ENCODE peak calls at places on chromosomes 1 and 21, in six cellular contexts. One of them, this sample, is unnamed.

GRCh38 chr1:200505257-200505656 is 95.4 kb upstream of the ZNF281 start:
- DNase-seq in IMR-90: no peak
- DNase-seq in mesenchymal stem cell: no peak
- DNase-seq in neuronal stem cell: no peak
- DNase-seq in mesendoderm: no peak
- DNase-seq in trophoblast cell: no peak
- DNase-seq in this sample: no peak

GRCh38 chr1:203631946-203632345 is 5.3 kb downstream of the ATP2B4 start:
- DNase-seq in mesenchymal stem cell: no peak
- DNase-seq in IMR-90: no peak
- DNase-seq in neuronal stem cell: no peak
- DNase-seq in mesendoderm: no peak
- DNase-seq in trophoblast cell: no peak
- DNase-seq in this sample: no peak

GRCh38 chr21:38937286-38937790 is 131.6 kb downstream of the ETS2 start:
- DNase-seq in trophoblast cell: peak; percentile 44
- DNase-seq in mesenchymal stem cell: peak; percentile 38
- DNase-seq in neuronal stem cell: no peak
- DNase-seq in IMR-90: no peak
- DNase-seq in mesendoderm: no peak
- DNase-seq in this sample: no peak

GRCh38 chr21:31772674-31773555 is 41.0 kb upstream of the SCAF4 start:
- DNase-seq in trophoblast cell: no peak
- DNase-seq in mesendoderm: no peak
- DNase-seq in IMR-90: no peak
- DNase-seq in neuronal stem cell: no peak
- DNase-seq in mesenchymal stem cell: no peak
- DNase-seq in this sample: no peak

GRCh38 chr1:217402301-217402700 is 228.6 kb downstream of the GPATCH2 start:
- DNase-seq in IMR-90: peak; percentile 12
- DNase-seq in mesendoderm: no peak
- DNase-seq in trophoblast cell: no peak
- DNase-seq in mesenchymal stem cell: peak; percentile 11
- DNase-seq in neuronal stem cell: no peak
- DNase-seq in this sample: no peak

GRCh38 chr1:219702551-219703215 is 89.8 kb upstream of the ZC3H11B start:
- DNase-seq in mesenchymal stem cell: peak; percentile 12
- DNase-seq in IMR-90: peak; percentile 50
- DNase-seq in trophoblast cell: peak; percentile 10
- DNase-seq in neuronal stem cell: no peak
- DNase-seq in mesendoderm: no peak
- DNase-seq in this sample: no peak

GRCh38 chr1:206012086-206012859 is 9.1 kb upstream of the RAB7B start:
- DNase-seq in mesenchymal stem cell: no peak
- DNase-seq in neuronal stem cell: no peak
- DNase-seq in IMR-90: no peak
- DNase-seq in mesendoderm: no peak
- DNase-seq in trophoblast cell: peak; percentile 34
- DNase-seq in this sample: no peak

GRCh38 chr1:77636864-77637263 is 45.6 kb downstream of the ZZZ3 start:
- DNase-seq in IMR-90: no peak
- DNase-seq in mesendoderm: peak; percentile 56
- DNase-seq in neuronal stem cell: no peak
- DNase-seq in trophoblast cell: no peak
- DNase-seq in mesenchymal stem cell: no peak
- DNase-seq in this sample: peak; percentile 7

GRCh38 chr1:170618418-170618817 is 45.5 kb upstream of the PRRX1 start:
- DNase-seq in mesenchymal stem cell: no peak
- DNase-seq in mesendoderm: no peak
- DNase-seq in IMR-90: no peak
- DNase-seq in trophoblast cell: no peak
- DNase-seq in neuronal stem cell: no peak
- DNase-seq in this sample: no peak

GRCh38 chr1:40058097-40058452 is 17.5 kb downstream of the CAP1 start:
- DNase-seq in neuronal stem cell: no peak
- DNase-seq in IMR-90: no peak
- DNase-seq in mesenchymal stem cell: no peak
- DNase-seq in trophoblast cell: no peak
- DNase-seq in mesendoderm: no peak
- DNase-seq in this sample: no peak

GRCh38 chr1:9903801-9904527 is 6.1 kb downstream of the CTNNBIP1 start:
- DNase-seq in trophoblast cell: no peak
- DNase-seq in mesendoderm: no peak
- DNase-seq in mesenchymal stem cell: no peak
- DNase-seq in IMR-90: no peak
- DNase-seq in neuronal stem cell: no peak
- DNase-seq in this sample: no peak

GRCh38 chr1:21829294-21829693 is 17.2 kb downstream of the LDLRAD2 start:
- DNase-seq in IMR-90: no peak
- DNase-seq in mesenchymal stem cell: no peak
- DNase-seq in trophoblast cell: no peak
- DNase-seq in neuronal stem cell: no peak
- DNase-seq in mesendoderm: no peak
- DNase-seq in this sample: no peak

GRCh38 chr1:86811128-86811527 is 102.8 kb downstream of the SELENOF start:
- DNase-seq in mesendoderm: no peak
- DNase-seq in neuronal stem cell: no peak
- DNase-seq in IMR-90: no peak
- DNase-seq in trophoblast cell: no peak
- DNase-seq in mesenchymal stem cell: no peak
- DNase-seq in this sample: no peak

GRCh38 chr1:46053734-46054133 is 78.7 kb downstream of the PIK3R3 start:
- DNase-seq in mesenchymal stem cell: peak; percentile 19
- DNase-seq in mesendoderm: no peak
- DNase-seq in trophoblast cell: no peak
- DNase-seq in neuronal stem cell: no peak
- DNase-seq in IMR-90: peak; percentile 23
- DNase-seq in this sample: no peak

GRCh38 chr1:76021816-76022215 is 52.7 kb upstream of the ST6GALNAC3 start:
- DNase-seq in neuronal stem cell: no peak
- DNase-seq in mesenchymal stem cell: peak; percentile 60
- DNase-seq in trophoblast cell: peak; percentile 9
- DNase-seq in mesendoderm: no peak
- DNase-seq in IMR-90: no peak
- DNase-seq in this sample: no peak

GRCh38 chr1:3348196-3348865 is 106.1 kb upstream of the ARHGEF16 start:
- DNase-seq in neuronal stem cell: no peak
- DNase-seq in trophoblast cell: no peak
- DNase-seq in IMR-90: no peak
- DNase-seq in mesenchymal stem cell: no peak
- DNase-seq in mesendoderm: no peak
- DNase-seq in this sample: no peak

GRCh38 chr1:12090326-12090725 is 27.2 kb downstream of the TNFRSF8 start:
- DNase-seq in neuronal stem cell: no peak
- DNase-seq in IMR-90: no peak
- DNase-seq in trophoblast cell: no peak
- DNase-seq in mesendoderm: no peak
- DNase-seq in mesenchymal stem cell: no peak
- DNase-seq in this sample: no peak

GRCh38 chr1:164599272-164599671 is 40.3 kb downstream of the PBX1 start:
- DNase-seq in mesendoderm: no peak
- DNase-seq in mesenchymal stem cell: no peak
- DNase-seq in trophoblast cell: no peak
- DNase-seq in IMR-90: no peak
- DNase-seq in neuronal stem cell: no peak
- DNase-seq in this sample: no peak

GRCh38 chr1:164601399-164602141 is 42.6 kb downstream of the PBX1 start:
- DNase-seq in IMR-90: no peak
- DNase-seq in mesenchymal stem cell: no peak
- DNase-seq in neuronal stem cell: no peak
- DNase-seq in trophoblast cell: no peak
- DNase-seq in mesendoderm: peak; percentile 36
- DNase-seq in this sample: no peak

GRCh38 chr1:164602480-164603093 is 43.6 kb downstream of the PBX1 start:
- DNase-seq in mesenchymal stem cell: peak; percentile 60
- DNase-seq in trophoblast cell: no peak
- DNase-seq in neuronal stem cell: no peak
- DNase-seq in IMR-90: peak; percentile 52
- DNase-seq in mesendoderm: peak; percentile 92
- DNase-seq in this sample: peak; percentile 49

GRCh38 chr1:164604541-164604940 is 45.6 kb downstream of the PBX1 start:
- DNase-seq in mesenchymal stem cell: no peak
- DNase-seq in neuronal stem cell: no peak
- DNase-seq in IMR-90: peak; percentile 65
- DNase-seq in trophoblast cell: no peak
- DNase-seq in mesendoderm: no peak
- DNase-seq in this sample: no peak

GRCh38 chr1:164602142-164602429 is 43.1 kb downstream of the PBX1 start:
- DNase-seq in mesenchymal stem cell: no peak
- DNase-seq in trophoblast cell: peak; percentile 62
- DNase-seq in neuronal stem cell: no peak
- DNase-seq in mesendoderm: peak; percentile 97
- DNase-seq in IMR-90: no peak
- DNase-seq in this sample: no peak
- H3K4me3 ChIP-seq in mesenchymal stem cell: peak overlapping the region; percentile 58
- H3K4me3 ChIP-seq in trophoblast cell: no peak overlapping the region
- H3K4me3 ChIP-seq in neuronal stem cell: no peak overlapping the region
- H3K4me3 ChIP-seq in mesendoderm: no peak overlapping the region
- H3K4me3 ChIP-seq in IMR-90: no peak overlapping the region
- H3K4me3 ChIP-seq in this sample: peak overlapping the region; percentile 20

GRCh38 chr1:1145547-1145914 is 28.1 kb upstream of the TTLL10 start:
- DNase-seq in IMR-90: no peak
- DNase-seq in mesenchymal stem cell: no peak
- DNase-seq in neuronal stem cell: no peak
- DNase-seq in trophoblast cell: no peak
- DNase-seq in mesendoderm: no peak
- DNase-seq in this sample: no peak

GRCh38 chr1:1143636-1144035 is 27.7 kb upstream of the C1orf159 start:
- DNase-seq in neuronal stem cell: no peak
- DNase-seq in mesenchymal stem cell: no peak
- DNase-seq in mesendoderm: no peak
- DNase-seq in IMR-90: no peak
- DNase-seq in trophoblast cell: no peak
- DNase-seq in this sample: no peak

GRCh38 chr1:1146026-1146425 is 27.7 kb upstream of the TTLL10 start:
- DNase-seq in IMR-90: no peak
- DNase-seq in trophoblast cell: no peak
- DNase-seq in mesenchymal stem cell: no peak
- DNase-seq in neuronal stem cell: no peak
- DNase-seq in mesendoderm: no peak
- DNase-seq in this sample: no peak

GRCh38 chr1:1144122-1144842 is 28.4 kb upstream of the C1orf159 start:
- DNase-seq in IMR-90: no peak
- DNase-seq in neuronal stem cell: no peak
- DNase-seq in mesendoderm: no peak
- DNase-seq in trophoblast cell: no peak
- DNase-seq in mesenchymal stem cell: no peak
- DNase-seq in this sample: no peak

DNA sequence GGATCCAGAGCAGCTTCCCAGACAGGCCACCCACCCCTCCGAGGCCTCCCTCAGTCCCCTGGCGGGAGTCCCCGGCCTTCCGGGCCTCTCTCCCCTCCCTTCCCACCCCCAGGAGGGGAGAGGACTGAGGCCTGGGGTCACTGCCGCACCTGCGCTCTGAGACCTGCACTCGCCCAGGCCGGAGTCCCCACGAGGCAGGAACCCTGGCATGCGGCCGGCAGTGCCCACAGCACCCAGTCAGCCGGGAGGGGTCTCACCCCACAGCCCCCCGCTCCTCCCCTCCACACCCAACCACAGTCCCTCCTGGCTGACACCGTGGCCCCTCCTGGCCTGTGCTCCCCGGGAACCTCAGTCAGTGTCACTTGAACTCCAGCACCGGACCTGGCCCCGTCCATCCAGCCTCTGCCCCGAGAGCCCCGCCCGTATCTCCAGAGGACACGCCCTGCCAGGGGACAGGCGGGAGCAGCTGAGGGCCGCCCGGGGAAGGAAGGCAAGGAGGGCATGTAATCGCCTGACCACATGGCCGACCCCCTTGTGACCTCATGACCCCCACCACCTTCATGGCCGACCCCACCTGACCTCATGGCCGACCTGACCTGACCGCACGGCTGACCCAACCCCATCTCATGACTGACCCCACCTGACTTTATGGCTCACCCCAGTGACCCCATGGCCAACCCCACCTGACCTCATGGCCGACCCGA is 28.7 kb upstream of the TTLL10 start:
- DNase-seq in neuronal stem cell: no peak
- DNase-seq in mesendoderm: no peak
- DNase-seq in IMR-90: no peak
- DNase-seq in mesenchymal stem cell: no peak
- DNase-seq in trophoblast cell: no peak
- DNase-seq in this sample: no peak
- H3K18ac ChIP-seq in neuronal stem cell: peak overlapping the region; percentile 90
- H3K18ac ChIP-seq in mesendoderm: no peak overlapping the region
- H3K18ac ChIP-seq in IMR-90: no peak overlapping the region
- H3K18ac ChIP-seq in mesenchymal stem cell: no peak overlapping the region
- H3K18ac ChIP-seq in trophoblast cell: no peak overlapping the region
- H3K18ac ChIP-seq in this sample: peak overlapping the region; percentile 71

GRCh38 chr1:59298710-59299346 is 1.9 kb downstream of the FGGY start:
- DNase-seq in IMR-90: peak; percentile 62
- DNase-seq in mesendoderm: peak; percentile 56
- DNase-seq in mesenchymal stem cell: no peak
- DNase-seq in trophoblast cell: no peak
- DNase-seq in neuronal stem cell: no peak
- DNase-seq in this sample: no peak
- H3K4me3 ChIP-seq in IMR-90: no peak overlapping the region
- H3K4me3 ChIP-seq in mesendoderm: no peak overlapping the region
- H3K4me3 ChIP-seq in mesenchymal stem cell: no peak overlapping the region
- H3K4me3 ChIP-seq in trophoblast cell: no peak overlapping the region
- H3K4me3 ChIP-seq in neuronal stem cell: no peak overlapping the region
- H3K4me3 ChIP-seq in this sample: no peak overlapping the region

DNA sequence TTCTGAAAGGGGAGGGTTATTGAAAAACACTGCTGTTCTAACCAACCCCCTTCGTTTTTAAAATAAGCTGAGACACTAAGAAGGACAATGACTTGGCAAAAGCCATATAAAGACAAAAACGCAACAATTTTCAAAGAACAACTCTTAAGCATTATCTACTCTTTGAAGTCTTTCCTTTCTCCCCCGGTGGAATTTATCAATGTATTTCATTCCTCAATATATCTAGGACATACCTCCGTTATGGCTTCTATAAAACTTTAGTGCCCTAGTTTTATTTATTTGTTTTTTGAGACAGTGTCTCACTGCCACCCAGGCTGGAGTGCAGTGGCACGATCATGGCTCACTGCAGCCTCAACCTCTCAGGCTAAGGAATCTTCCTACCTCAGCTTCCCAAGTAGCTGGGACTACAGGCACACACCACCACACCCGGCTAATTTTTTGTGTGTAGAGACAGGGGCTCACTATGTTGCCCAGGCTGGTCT is 3.2 kb downstream of the NRDC start:
- DNase-seq in mesenchymal stem cell: no peak
- DNase-seq in mesendoderm: no peak
- DNase-seq in trophoblast cell: no peak
- DNase-seq in neuronal stem cell: no peak
- DNase-seq in IMR-90: no peak
- DNase-seq in this sample: no peak
- H3K18ac ChIP-seq in mesenchymal stem cell: no peak overlapping the region
- H3K18ac ChIP-seq in mesendoderm: no peak overlapping the region
- H3K18ac ChIP-seq in trophoblast cell: no peak overlapping the region
- H3K18ac ChIP-seq in neuronal stem cell: no peak overlapping the region
- H3K18ac ChIP-seq in IMR-90: no peak overlapping the region
- H3K18ac ChIP-seq in this sample: no peak overlapping the region

This sample was measured in H1.